ENCODE peak calls at places on chromosomes 1 and 21, in six cellular contexts. Z, T, H, W, S and X are unnamed samples.
A peak's percentile ranks its signal among the peaks of the same experiment; 100 is the strongest.

GRCh38 chr1:53370369-53370961 is 42.6 kb upstream of the LRP8 start:
- DNase-seq in Z (no peak), T (peak; percentile 22), H (no peak), W (no peak), S (no peak), X (peak; percentile 11)

GRCh38 chr1:21205416-21205815 is 28.7 kb upstream of the EIF4G3 start:
- DNase-seq in Z (no peak), T (no peak), H (no peak), W (no peak), S (no peak), X (no peak)

GRCh38 chr1:226061793-226062557 is 541 bp upstream of the H3-3A start:
- DNase-seq in Z (peak; percentile 76), T (peak; percentile 85), H (peak; percentile 85), W (peak; percentile 69), S (peak; percentile 44), X (peak; percentile 81)

GRCh38 chr1:145891143-145891542 is 5.5 kb upstream of the ANKRD35 start:
- DNase-seq in Z (no peak), T (peak; percentile 67), H (no peak), W (peak; percentile 87), S (no peak), X (no peak)

GRCh38 chr1:23567996-23568607 is 8.8 kb upstream of the ID3 start:
- DNase-seq in Z (no peak), T (no peak), H (peak; percentile 44), W (no peak), S (no peak), X (no peak)

GRCh38 chr1:59738591-59739015 is 76.1 kb upstream of the HOOK1 start:
- DNase-seq in Z (no peak), T (no peak), H (no peak), W (no peak), S (no peak), X (no peak)

GRCh38 chr1:17569200-17570139 is 30.0 kb downstream of the ARHGEF10L start:
- DNase-seq in Z (peak; percentile 89), T (peak; percentile 70), H (peak; percentile 73), W (peak; percentile 83), S (peak; percentile 93), X (peak; percentile 81)

GRCh38 chr1:201941420-201942128 is 4.8 kb downstream of the LMOD1 start:
- DNase-seq in Z (peak; percentile 52), T (no peak), H (no peak), W (no peak), S (no peak), X (peak; percentile 25)

GRCh38 chr1:158283965-158284364 is 5.8 kb upstream of the CD1C start:
- DNase-seq in Z (no peak), T (no peak), H (no peak), W (no peak), S (no peak), X (no peak)

GRCh38 chr1:230375795-230376194 is 50.3 kb downstream of the PGBD5 start:
- DNase-seq in Z (no peak), T (no peak), H (no peak), W (no peak), S (no peak), X (peak; percentile 19)

GRCh38 chr1:59669752-59670312 is 144.9 kb upstream of the HOOK1 start:
- DNase-seq in Z (peak; percentile 68), T (no peak), H (no peak), W (no peak), S (peak; percentile 48), X (peak; percentile 75)

GRCh38 chr1:7497107-7497637 is 273.9 kb upstream of the VAMP3 start:
- DNase-seq in Z (no peak), T (no peak), H (no peak), W (no peak), S (no peak), X (no peak)

GRCh38 chr21:28136687-28137086 is 856.0 kb downstream of the LTN1 start:
- DNase-seq in Z (no peak), T (no peak), H (no peak), W (no peak), S (no peak), X (no peak)

GRCh38 chr1:201022178-201022823 is 1.2 kb downstream of the KIF21B start:
- DNase-seq in Z (no peak), T (no peak), H (no peak), W (no peak), S (no peak), X (no peak)

GRCh38 chr1:44472614-44473262 is 67.7 kb downstream of the RNF220 start:
- DNase-seq in Z (no peak), T (no peak), H (no peak), W (peak; percentile 33), S (no peak), X (no peak)

GRCh38 chr1:45567911-45568310 is 15.9 kb upstream of the NASP start:
- DNase-seq in Z (no peak), T (no peak), H (no peak), W (no peak), S (no peak), X (no peak)

GRCh38 chr1:45569571-45569961 is 14.3 kb upstream of the NASP start:
- DNase-seq in Z (no peak), T (no peak), H (no peak), W (no peak), S (no peak), X (no peak)

GRCh38 chr1:45573231-45573804 is 10.5 kb upstream of the NASP start:
- DNase-seq in Z (no peak), T (no peak), H (no peak), W (no peak), S (no peak), X (no peak)

GRCh38 chr1:45568421-45568820 is 15.4 kb upstream of the NASP start:
- DNase-seq in Z (no peak), T (no peak), H (no peak), W (peak; percentile 76), S (no peak), X (no peak)

GRCh38 chr1:45569962-45570581 is 13.8 kb upstream of the NASP start:
- DNase-seq in Z (peak; percentile 78), T (peak; percentile 79), H (peak; percentile 76), W (peak; percentile 67), S (peak; percentile 76), X (peak; percentile 75)
- TF ChIP-seq POLR2A in Z (no peak), T (no peak), H (no peak), W (no peak), S (no peak), X (no peak)

GRCh38 chr1:175364424-175365076 is 172.0 kb upstream of the KIAA0040 start:
- DNase-seq in Z (no peak), T (no peak), H (no peak), W (no peak), S (no peak), X (no peak)
- TF ChIP-seq POLR2A in Z (no peak), T (no peak), H (no peak), W (no peak), S (no peak), X (no peak)

GRCh38 chr21:45075606-45076244 is 1.3 kb downstream of the ADARB1 start:
- DNase-seq in Z (no peak), T (no peak), H (no peak), W (no peak), S (no peak), X (no peak)

GRCh38 chr21:45074818-45075605 is 632 bp downstream of the ADARB1 start:
- DNase-seq in Z (no peak), T (peak; percentile 26), H (no peak), W (no peak), S (no peak), X (peak; percentile 23)

GRCh38 chr21:45072963-45073300 is 1.4 kb upstream of the ADARB1 start:
- DNase-seq in Z (no peak), T (no peak), H (no peak), W (no peak), S (no peak), X (no peak)

GRCh38 chr21:45073301-45074047 is 906 bp upstream of the ADARB1 start:
- DNase-seq in Z (peak; percentile 38), T (peak; percentile 51), H (peak; percentile 24), W (peak; percentile 55), S (no peak), X (peak; percentile 63)

GRCh38 chr21:45074048-45074817 is at the start of gene ADARB1:
- DNase-seq in Z (peak; percentile 50), T (peak; percentile 59), H (peak; percentile 57), W (peak; percentile 44), S (no peak), X (peak; percentile 62)
- TF ChIP-seq POLR2A in Z (peak; percentile 88), T (no peak), H (no peak), W (peak; percentile 27), S (peak; percentile 39), X (no peak)

DNA sequence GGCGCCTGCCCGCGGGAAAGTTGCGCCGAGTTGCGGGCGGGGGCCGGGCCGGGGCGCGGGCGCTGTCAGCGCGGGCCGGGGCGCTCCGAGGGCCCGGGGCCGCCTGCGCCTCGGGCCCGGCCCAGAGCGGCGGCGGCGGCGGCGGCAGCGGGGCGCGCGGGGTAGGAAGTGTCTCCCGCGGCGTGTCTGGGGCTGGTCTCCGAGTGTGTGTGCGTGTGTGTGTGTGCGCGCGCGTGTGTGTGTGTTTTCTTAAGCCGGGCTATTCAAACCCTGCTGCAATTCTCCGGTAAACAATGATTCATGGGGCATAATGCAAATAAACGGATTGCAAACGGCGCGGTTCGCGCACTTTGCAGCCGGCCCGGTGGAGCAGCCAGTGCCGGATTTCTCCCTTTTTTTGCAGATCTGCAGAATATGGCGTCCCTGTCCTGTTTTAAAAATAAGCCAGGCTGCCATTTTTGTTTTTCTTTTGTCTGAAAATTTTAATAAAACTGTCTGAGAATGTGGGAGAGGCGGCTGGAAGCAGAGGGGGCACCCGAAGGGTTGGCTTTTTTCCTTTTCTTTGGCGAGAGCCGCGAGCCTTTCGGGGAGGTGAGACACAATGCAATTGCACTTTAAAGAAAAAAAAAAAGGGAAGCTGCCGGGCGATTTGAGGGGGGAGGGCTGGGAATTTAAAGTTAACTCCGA is 552 bp downstream of the ZNF362 start:
- DNase-seq in Z (peak; percentile 47), T (peak; percentile 78), H (peak; percentile 76), W (peak; percentile 74), S (peak; percentile 39), X (peak; percentile 69)
- TF ChIP-seq POLR2A in Z (no peak), T (no peak), H (peak; percentile 52), W (peak; percentile 34), S (no peak), X (no peak)